ENCODE peak calls at places on chromosomes 13 and 19, in five cellular contexts. G, D, P, A and C are unnamed samples.

GRCh38 chr13:82358284-82358683 is 1524.0 kb downstream of the SLITRK1 start:
- DNase-seq in G (no peak), D (no peak), P (no peak), A (no peak), C (no peak)

GRCh38 chr13:31011193-31011860 is 78.9 kb downstream of the TEX26 start:
- DNase-seq in G (no peak), D (no peak), P (no peak), A (no peak), C (no peak)

GRCh38 chr13:51276684-51277083 is 54.5 kb downstream of the FAM124A start:
- DNase-seq in G (no peak), D (no peak), P (peak), A (no peak), C (no peak)

GRCh38 chr13:107545946-107546502 is 669.3 kb downstream of the LIG4 start:
- DNase-seq in G (no peak), D (no peak), P (no peak), A (no peak), C (no peak)

GRCh38 chr19:29260477-29261317 is 47.7 kb upstream of the UQCRFS1 start:
- DNase-seq in G (peak), D (peak), P (peak), A (peak), C (no peak)

GRCh38 chr13:50914301-50914700 is 4.7 kb downstream of the RNASEH2B start:
- DNase-seq in G (no peak), D (no peak), P (no peak), A (no peak), C (no peak)

GRCh38 chr13:38265135-38265497 is 84.5 kb upstream of the UFM1 start:
- DNase-seq in G (no peak), D (no peak), P (no peak), A (no peak), C (no peak)

GRCh38 chr13:110506859-110507566 is 54.5 kb downstream of the RAB20 start:
- DNase-seq in G (peak), D (no peak), P (no peak), A (no peak), C (no peak)

GRCh38 chr13:26881154-26881553 is 120.6 kb upstream of the GPR12 start:
- DNase-seq in G (no peak), D (no peak), P (no peak), A (no peak), C (no peak)

GRCh38 chr19:34317311-34317927 is 47.6 kb upstream of the GPI start:
- DNase-seq in G (peak), D (no peak), P (no peak), A (no peak), C (no peak)

DNA sequence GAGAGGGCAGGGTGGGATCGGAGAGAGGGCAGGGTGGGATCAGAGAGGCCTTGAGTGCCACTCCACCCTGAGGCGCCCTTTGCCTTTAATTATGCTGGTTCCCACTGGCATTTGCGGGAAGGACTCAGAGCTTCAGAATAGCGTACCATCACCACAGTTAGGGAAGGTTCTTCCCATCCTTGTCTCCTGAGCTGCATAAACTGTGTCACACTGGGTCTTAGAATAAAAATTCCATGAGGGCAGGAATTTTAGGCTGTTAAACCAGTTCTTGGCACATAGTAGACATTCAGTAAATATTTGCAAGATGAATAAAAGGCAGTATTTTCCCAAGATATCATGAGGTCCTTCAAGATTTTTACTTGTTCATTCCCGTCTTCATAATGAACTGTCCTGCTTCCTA is 24.4 kb downstream of the PPP2R1A start:
- DNase-seq in G (no peak), D (no peak), P (no peak), A (no peak), C (no peak)
- TF ChIP-seq POLR2A in G (no peak), D (no peak), P (no peak), A (no peak), C (no peak)

GRCh38 chr19:35775298-35776101 is at the start of gene ARHGAP33:
- DNase-seq in G (peak), D (peak), P (peak), A (peak), C (peak)
- TF ChIP-seq POLR2AphosphoS5 in G (no peak), D (no peak), P (no peak), A (no peak), C (no peak)

GRCh38 chr13:32170841-32171240 is 139.3 kb downstream of the FRY start:
- DNase-seq in G (no peak), D (no peak), P (no peak), A (no peak), C (no peak)

GRCh38 chr13:32164622-32165268 is 133.2 kb downstream of the FRY start:
- DNase-seq in G (peak), D (peak), P (peak), A (peak), C (no peak)

GRCh38 chr13:32168136-32168535 is 136.6 kb downstream of the FRY start:
- DNase-seq in G (no peak), D (peak), P (no peak), A (no peak), C (no peak)

DNA sequence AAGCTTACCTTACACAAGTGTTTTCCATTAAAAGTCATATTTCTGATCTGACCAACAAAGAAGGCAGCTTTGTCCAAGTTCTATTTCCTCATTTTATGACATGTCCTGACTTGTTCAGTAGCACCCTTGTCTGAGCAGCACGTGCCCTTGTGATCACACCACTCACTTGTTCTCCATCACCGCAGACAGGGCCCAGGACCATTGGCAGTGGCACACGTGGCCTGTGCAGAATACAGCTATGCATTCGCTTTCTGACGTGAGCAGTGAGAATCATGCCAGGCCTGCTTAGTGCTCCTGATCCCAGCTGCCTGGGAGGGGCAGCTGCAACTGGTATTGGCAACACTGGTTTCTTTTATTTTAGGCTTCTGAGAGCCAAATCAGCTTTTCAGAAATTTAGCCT is 134.2 kb downstream of the FRY start:
- DNase-seq in G (no peak), D (no peak), P (no peak), A (no peak), C (no peak)
- TF ChIP-seq TAF1 in G (no peak), D (no peak), P (no peak), A (no peak), C (no peak)

DNA sequence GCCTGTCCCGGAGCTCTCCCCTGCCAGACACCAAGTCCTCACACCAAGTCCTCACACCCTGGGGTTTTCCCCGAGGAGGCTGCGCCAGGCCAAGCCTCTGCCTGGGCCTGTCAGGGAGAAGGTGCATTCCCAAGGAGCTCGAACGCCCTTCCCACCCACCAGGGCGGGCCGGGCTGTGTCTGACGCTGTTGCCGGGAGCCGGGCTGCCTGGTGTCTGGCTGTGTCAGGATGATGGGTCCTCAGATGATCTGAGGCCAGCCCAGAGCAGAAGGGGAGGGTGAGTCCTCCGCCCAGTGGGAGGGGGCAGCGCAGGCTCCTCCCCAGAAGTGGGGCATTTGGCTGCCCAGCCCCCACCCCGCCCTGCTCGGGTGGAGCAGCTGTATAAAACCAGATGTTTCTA is 2.3 kb upstream of the HAS1 start:
- DNase-seq in G (peak), D (no peak), P (no peak), A (no peak), C (no peak)
- TF ChIP-seq POLR2A in G (no peak), D (no peak), P (no peak), A (no peak), C (no peak)

GRCh38 chr13:21138561-21138960 is 37.8 kb downstream of the SKA3 start:
- DNase-seq in G (no peak), D (no peak), P (no peak), A (no peak), C (no peak)
- TF ChIP-seq POLR2AphosphoS5 in G (no peak), D (no peak), P (no peak), A (no peak), C (no peak)

GRCh38 chr19:39341122-39341719 is 1.0 kb upstream of the SAMD4B start:
- DNase-seq in G (peak), D (no peak), P (peak), A (no peak), C (no peak)
- TF ChIP-seq TAF1 in G (no peak), D (no peak), P (no peak), A (no peak), C (no peak)